ENCODE peak calls at places on chromosomes 1 and 21, in four cellular contexts. G, V, Q and L are unnamed samples.

GRCh38 chr1:6517435-6517851 is 26.0 kb upstream of the PLEKHG5 start:
- DNase-seq in G (no peak), Q (no peak), V (no peak), L (no peak)

GRCh38 chr1:186014370-186015030 is 280.3 kb downstream of the HMCN1 start:
- DNase-seq in V (no peak), Q (peak; percentile 84), G (no peak), L (no peak)

GRCh38 chr1:160834945-160835565 is 27.6 kb downstream of the CD244 start:
- DNase-seq in Q (peak; percentile 7), G (peak; percentile 74), V (peak; percentile 55), L (peak; percentile 53)

GRCh38 chr1:39342776-39343175 is 138.3 kb downstream of the MACF1 start:
- DNase-seq in Q (no peak), V (no peak), G (no peak), L (no peak)

GRCh38 chr1:228490120-228491078 is 3.2 kb downstream of the RNF187 start:
- DNase-seq in V (no peak), G (no peak), Q (no peak), L (no peak)

GRCh38 chr1:228465571-228466146 is 21.5 kb upstream of the RNF187 start:
- DNase-seq in V (no peak), G (no peak), Q (no peak), L (no peak)

GRCh38 chr1:245277276-245277675 is 122.5 kb downstream of the KIF26B start:
- DNase-seq in G (no peak), V (no peak), Q (no peak), L (peak; percentile 59)

GRCh38 chr1:209490013-209490412 is 93.5 kb upstream of the CAMK1G start:
- DNase-seq in G (peak; percentile 22), V (no peak), Q (peak; percentile 19), L (peak; percentile 13)

GRCh38 chr1:178344513-178345077 is 152.2 kb downstream of the CLEC20A start:
- DNase-seq in V (no peak), G (peak; percentile 43), Q (peak; percentile 93), L (peak; percentile 42)

GRCh38 chr1:113904292-113904673 is 316 bp downstream of the AP4B1 start:
- DNase-seq in V (no peak), G (no peak), Q (no peak), L (peak; percentile 71)

GRCh38 chr1:218459878-218460277 is 114.7 kb downstream of the TGFB2 start:
- DNase-seq in G (peak; percentile 50), Q (peak; percentile 95), V (no peak), L (peak; percentile 56)

GRCh38 chr1:20158358-20159070 is 19.4 kb downstream of the PLA2G2F start:
- DNase-seq in V (no peak), G (no peak), Q (no peak), L (no peak)

GRCh38 chr1:151924691-151925587 is 15.6 kb upstream of the THEM4 start:
- DNase-seq in Q (no peak), G (no peak), V (no peak), L (no peak)
- H3K4me3 ChIP-seq in Q (no peak overlapping the region), G (no peak overlapping the region), V (no peak overlapping the region), L (no peak overlapping the region)

GRCh38 chr21:42852925-42853570 is 26.3 kb downstream of the WDR4 start:
- DNase-seq in G (no peak), V (no peak), Q (no peak), L (peak; percentile 56)
- H3K36me3 ChIP-seq in G (no peaks in the 10 kb centered on the region), V (peaks cover 68% of the 10 kb centered on the region), Q (peaks cover 50% of the 10 kb centered on the region), L (peaks cover 57% of the 10 kb centered on the region)

GRCh38 chr1:61120998-61121397 is 38.6 kb downstream of the NFIA start:
- DNase-seq in V (no peak), G (no peak), Q (no peak), L (no peak)

GRCh38 chr1:61121631-61122030 is 39.3 kb downstream of the NFIA start:
- DNase-seq in Q (no peak), V (no peak), G (no peak), L (no peak)

GRCh38 chr1:61119085-61119484 is 36.7 kb downstream of the NFIA start:
- DNase-seq in G (peak; percentile 25), Q (no peak), V (no peak), L (no peak)

GRCh38 chr1:61122389-61122788 is 40.0 kb downstream of the NFIA start:
- DNase-seq in Q (no peak), G (no peak), V (no peak), L (no peak)

DNA sequence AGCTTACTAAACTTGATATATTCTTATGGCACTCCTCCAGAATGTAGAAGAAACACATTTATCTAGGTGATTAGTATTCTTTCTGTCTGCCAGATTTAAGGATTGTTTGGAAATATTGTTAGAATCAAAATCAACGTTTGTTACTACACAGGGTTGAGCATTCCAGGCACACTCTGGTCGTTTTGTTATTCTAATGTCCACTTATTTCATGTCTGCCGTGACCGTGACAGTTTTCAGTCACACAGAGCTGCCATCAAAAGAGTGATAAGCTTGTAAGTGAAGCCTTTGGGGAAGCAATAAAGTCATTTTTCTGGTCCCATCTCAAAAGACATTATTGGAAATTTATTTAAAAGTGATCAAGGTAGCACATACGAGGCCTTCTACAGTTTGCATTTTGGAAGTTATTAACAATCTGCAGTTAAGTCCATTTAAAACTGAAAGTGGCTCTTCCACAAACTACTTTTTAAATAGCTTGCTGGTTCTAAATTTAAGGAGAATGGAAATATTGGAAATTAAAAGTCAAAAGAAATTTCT is 38.0 kb downstream of the NFIA start:
- DNase-seq in G (no peak), Q (no peak), V (no peak), L (no peak)
- H3K4me3 ChIP-seq in G (no peak overlapping the region), Q (peak overlapping the region; percentile 33), V (no peak overlapping the region), L (no peak overlapping the region)

GRCh38 chr1:9724706-9725476 is 73.4 kb downstream of the PIK3CD start:
- DNase-seq in Q (peak; percentile 30), V (peak; percentile 69), G (peak; percentile 71), L (peak; percentile 96)

GRCh38 chr1:9722378-9722749 is 70.8 kb downstream of the PIK3CD start:
- DNase-seq in G (no peak), Q (no peak), V (no peak), L (peak; percentile 28)

GRCh38 chr1:9721606-9722377 is 70.3 kb downstream of the PIK3CD start:
- DNase-seq in G (peak; percentile 32), Q (no peak), V (peak; percentile 75), L (peak; percentile 98)

GRCh38 chr1:9723068-9723805 is 71.7 kb downstream of the PIK3CD start:
- DNase-seq in V (no peak), Q (no peak), G (peak; percentile 2), L (no peak)

DNA sequence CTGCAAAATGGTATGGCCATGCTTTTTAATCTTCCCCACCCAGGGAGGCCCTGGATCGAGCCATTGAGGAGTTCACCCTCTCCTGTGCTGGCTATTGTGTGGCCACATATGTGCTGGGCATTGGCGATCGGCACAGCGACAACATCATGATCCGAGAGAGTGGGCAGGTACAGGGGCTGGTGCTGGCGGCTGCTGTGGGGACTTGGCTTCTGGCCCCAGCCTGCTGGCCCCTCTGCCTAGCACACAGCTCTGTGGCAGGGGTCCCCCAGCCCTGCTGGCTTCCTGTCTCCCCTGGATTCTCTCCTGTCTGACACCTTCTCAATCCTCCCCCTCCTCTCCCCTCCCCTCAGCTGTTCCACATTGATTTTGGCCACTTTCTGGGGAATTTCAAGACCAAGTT is 72.4 kb downstream of the PIK3CD start:
- DNase-seq in V (no peak), G (no peak), Q (no peak), L (peak; percentile 30)
- H3K36me3 ChIP-seq in V (peaks cover 70% of the 10 kb centered on the region), G (no peaks in the 10 kb centered on the region), Q (peaks cover 10% of the 10 kb centered on the region), L (peaks cover 8% of the 10 kb centered on the region)

GRCh38 chr1:21396516-21396915 is 43.4 kb upstream of the NBPF3 start:
- DNase-seq in Q (no peak), G (no peak), V (no peak), L (no peak)

GRCh38 chr1:21392587-21393263 is 47.2 kb upstream of the NBPF3 start:
- DNase-seq in Q (no peak), G (no peak), V (no peak), L (no peak)

DNA sequence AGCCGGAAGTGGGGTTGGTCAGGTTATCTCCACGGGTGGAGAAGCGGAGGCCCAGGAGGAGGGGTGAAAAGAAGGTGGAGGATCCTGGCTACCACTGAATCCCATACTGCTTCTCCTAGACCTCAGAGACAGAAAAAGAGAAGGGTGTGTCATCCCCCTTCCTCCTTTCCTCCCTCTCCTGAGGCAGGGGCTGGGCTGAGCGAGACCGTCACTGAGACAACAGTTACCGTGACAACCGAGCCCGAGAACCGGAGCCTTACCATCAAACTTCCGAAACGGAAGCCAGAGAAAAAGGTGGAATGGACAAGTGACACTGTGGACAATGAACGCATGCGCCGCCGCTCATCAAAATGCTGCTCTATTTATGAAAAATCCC is 42.1 kb upstream of the NBPF3 start:
- DNase-seq in V (peak; percentile 8), Q (peak; percentile 25), G (no peak), L (peak; percentile 67)
- H3K4me3 ChIP-seq in V (no peak overlapping the region), Q (peak overlapping the region; percentile 23), G (no peak overlapping the region), L (no peak overlapping the region)

DNA sequence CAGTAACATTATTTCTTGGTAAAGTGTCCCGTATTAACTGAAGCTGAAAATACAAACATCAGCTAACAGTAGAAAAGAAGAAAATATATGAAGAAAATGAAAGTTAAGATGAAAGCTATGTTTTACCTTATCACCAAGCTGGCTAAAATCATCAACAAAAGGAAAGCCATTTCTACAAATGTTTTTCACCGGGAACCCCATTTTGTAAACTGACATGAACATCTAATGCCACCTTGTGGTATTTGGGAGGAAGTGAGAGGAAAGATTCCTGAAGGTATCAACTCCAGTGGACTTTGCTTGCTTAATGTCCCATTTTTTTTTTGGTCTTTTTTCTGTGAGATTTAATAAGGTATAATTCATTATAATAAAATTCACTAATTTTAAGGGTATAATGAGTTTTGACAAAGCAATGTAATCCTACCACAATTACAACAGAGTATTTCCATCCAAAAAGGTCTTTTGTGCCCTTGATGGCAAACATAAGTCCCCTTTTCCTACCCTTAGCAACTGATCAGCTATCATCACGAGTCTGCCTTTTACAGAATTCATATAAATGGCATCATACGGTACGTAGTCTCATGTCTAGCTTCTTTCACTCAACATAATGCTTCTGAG is 7.7 kb downstream of the SDHB start:
- DNase-seq in G (peak; percentile 72), Q (peak; percentile 64), V (peak; percentile 33), L (peak; percentile 51)
- H3K36me3 ChIP-seq in G (peaks cover 4% of the 10 kb centered on the region), Q (peaks cover 10% of the 10 kb centered on the region), V (peaks cover 31% of the 10 kb centered on the region), L (peaks cover 18% of the 10 kb centered on the region)

DNA sequence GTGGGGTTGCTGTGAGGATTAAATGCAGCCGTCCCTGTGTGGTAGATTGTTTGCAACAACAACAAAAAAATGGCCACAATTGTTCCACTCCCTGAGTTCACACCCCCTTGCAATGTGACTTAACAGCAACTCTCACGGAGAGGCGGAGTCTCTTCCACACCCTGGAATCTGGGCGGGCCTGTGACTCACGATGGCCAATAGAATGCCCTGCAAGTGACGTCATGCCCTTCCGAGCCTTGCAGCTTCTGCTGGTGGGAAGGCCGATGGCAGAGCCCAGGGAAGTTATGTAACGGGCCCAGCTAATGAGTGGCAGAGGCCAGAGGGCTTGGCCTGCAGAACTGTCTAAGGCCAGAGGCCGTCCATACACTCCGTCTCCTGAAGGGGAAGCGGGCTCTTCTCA is 87.9 kb downstream of the RIPK4 start:
- DNase-seq in V (no peak), G (peak; percentile 98), Q (peak; percentile 99), L (peak; percentile 94)
- H3K4me3 ChIP-seq in V (no peak overlapping the region), G (no peak overlapping the region), Q (no peak overlapping the region), L (no peak overlapping the region)